ENCODE peak calls at places on chromosomes 11 and 22, in seven cellular contexts. A, S, P, T, E, K and C are unnamed samples.
A peak's percentile ranks its signal among the peaks of the same experiment; 100 is the strongest.

GRCh38 chr11:35968386-35969088 is 24.7 kb downstream of the LDLRAD3 start:
- DNase-seq in P (no peak), T (no peak), A (no peak), K (no peak), E (no peak), S (no peak), C (no peak)

GRCh38 chr11:2888266-2888968 is 2.8 kb upstream of the CDKN1C start:
- DNase-seq in S (peak; percentile 85), P (peak; percentile 91), T (peak; percentile 92), E (peak; percentile 94), A (peak; percentile 93), K (peak; percentile 97), C (peak; percentile 97)

GRCh38 chr11:86209806-86210657 is 34.5 kb upstream of the EED start:
- DNase-seq in P (no peak), K (no peak), T (no peak), S (no peak), A (no peak), E (no peak), C (no peak)

GRCh38 chr11:2093575-2094353 is 45.4 kb downstream of the IGF2 start:
- DNase-seq in T (peak; percentile 87), S (no peak), P (peak; percentile 36), A (no peak), E (peak; percentile 46), K (no peak), C (no peak)

GRCh38 chr11:96149743-96150555 is 193.0 kb downstream of the MAML2 start:
- DNase-seq in S (peak; percentile 67), A (no peak), P (no peak), T (no peak), K (no peak), E (no peak), C (no peak)

GRCh38 chr11:6932150-6932549 is 5.9 kb downstream of the ZNF215 start:
- DNase-seq in A (no peak), T (no peak), P (no peak), K (no peak), E (no peak), S (no peak), C (no peak)

GRCh38 chr11:76604652-76605241 is 65.8 kb downstream of the LRRC32 start:
- DNase-seq in T (peak; percentile 85), A (no peak), K (peak; percentile 89), E (peak; percentile 72), P (peak; percentile 93), S (no peak), C (no peak)

GRCh38 chr11:1888347-1888753 is 3.3 kb downstream of the PRR33 start:
- DNase-seq in P (peak; percentile 23), S (no peak), T (peak; percentile 24), K (no peak), A (no peak), E (no peak), C (no peak)

GRCh38 chr11:14300661-14301304 is 58.2 kb downstream of the RRAS2 start:
- DNase-seq in E (peak; percentile 64), S (peak; percentile 75), P (peak; percentile 61), K (no peak), A (peak; percentile 57), T (peak; percentile 32), C (peak; percentile 39)

GRCh38 chr11:11400635-11401232 is 47.7 kb upstream of the CSNK2A3 start:
- DNase-seq in E (no peak), P (no peak), K (no peak), T (no peak), S (peak; percentile 33), A (no peak), C (no peak)

GRCh38 chr11:64848779-64849599 is 4.5 kb upstream of the CDC42BPG start:
- DNase-seq in K (no peak), S (no peak), A (peak; percentile 76), T (no peak), P (no peak), E (peak; percentile 88), C (no peak)

GRCh38 chr22:40620464-40621046 is 16.0 kb downstream of the MRTFA start:
- DNase-seq in S (peak; percentile 29), P (no peak), E (no peak), A (no peak), T (no peak), K (no peak), C (peak; percentile 49)

GRCh38 chr11:83566948-83567347 is 280.8 kb upstream of the CCDC90B start:
- DNase-seq in P (no peak), K (no peak), E (no peak), S (no peak), A (no peak), T (no peak), C (no peak)

GRCh38 chr11:27977031-27977430 is 130.9 kb downstream of the KIF18A start:
- DNase-seq in P (no peak), A (no peak), S (peak; percentile 10), K (no peak), E (no peak), T (no peak), C (peak; percentile 9)

GRCh38 chr11:130675456-130675855 is 227.0 kb downstream of the ADAMTS15 start:
- DNase-seq in S (no peak), A (no peak), K (no peak), T (peak; percentile 93), E (peak; percentile 60), P (peak; percentile 25), C (no peak)

GRCh38 chr11:125128450-125128849 is 17.0 kb upstream of the TMEM218 start:
- DNase-seq in P (no peak), S (no peak), A (no peak), K (no peak), E (no peak), T (no peak), C (no peak)

DNA sequence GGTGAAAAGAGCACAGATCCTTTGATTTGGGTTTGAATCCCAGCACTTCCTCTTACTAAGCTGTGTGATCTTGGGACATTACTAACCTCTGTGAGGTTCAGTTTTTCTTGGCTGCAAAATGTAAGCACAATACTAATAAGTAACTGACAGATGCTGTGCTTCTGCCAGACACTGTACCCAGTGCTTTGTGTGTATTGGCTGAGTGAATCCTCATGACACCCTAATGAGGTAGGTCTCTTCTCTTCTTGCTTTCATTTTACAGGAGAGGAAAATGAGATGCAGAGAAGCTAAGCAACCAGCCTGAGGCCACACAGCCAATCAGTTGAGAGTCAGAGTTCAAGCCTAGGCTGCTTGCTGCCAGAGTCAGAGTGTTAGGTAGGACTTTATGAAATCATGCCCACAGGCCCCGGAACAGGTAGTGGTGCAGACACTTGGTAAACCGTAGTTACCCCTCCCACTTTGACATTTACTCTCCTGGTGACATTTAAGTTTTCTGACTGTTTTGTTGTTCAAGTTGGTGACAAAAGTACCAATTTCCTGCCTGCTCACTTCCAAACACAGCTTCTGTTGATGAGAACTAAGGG is 21.2 kb downstream of the PTPRJ start:
- DNase-seq in P (no peak), S (peak; percentile 84), K (no peak), E (peak; percentile 24), A (no peak), T (no peak), C (no peak)
- TF ChIP-seq POLR2A in P (no peak), S (no peak), K (no peak), E (no peak), A (no peak), T (no peak), C (no peak)

DNA sequence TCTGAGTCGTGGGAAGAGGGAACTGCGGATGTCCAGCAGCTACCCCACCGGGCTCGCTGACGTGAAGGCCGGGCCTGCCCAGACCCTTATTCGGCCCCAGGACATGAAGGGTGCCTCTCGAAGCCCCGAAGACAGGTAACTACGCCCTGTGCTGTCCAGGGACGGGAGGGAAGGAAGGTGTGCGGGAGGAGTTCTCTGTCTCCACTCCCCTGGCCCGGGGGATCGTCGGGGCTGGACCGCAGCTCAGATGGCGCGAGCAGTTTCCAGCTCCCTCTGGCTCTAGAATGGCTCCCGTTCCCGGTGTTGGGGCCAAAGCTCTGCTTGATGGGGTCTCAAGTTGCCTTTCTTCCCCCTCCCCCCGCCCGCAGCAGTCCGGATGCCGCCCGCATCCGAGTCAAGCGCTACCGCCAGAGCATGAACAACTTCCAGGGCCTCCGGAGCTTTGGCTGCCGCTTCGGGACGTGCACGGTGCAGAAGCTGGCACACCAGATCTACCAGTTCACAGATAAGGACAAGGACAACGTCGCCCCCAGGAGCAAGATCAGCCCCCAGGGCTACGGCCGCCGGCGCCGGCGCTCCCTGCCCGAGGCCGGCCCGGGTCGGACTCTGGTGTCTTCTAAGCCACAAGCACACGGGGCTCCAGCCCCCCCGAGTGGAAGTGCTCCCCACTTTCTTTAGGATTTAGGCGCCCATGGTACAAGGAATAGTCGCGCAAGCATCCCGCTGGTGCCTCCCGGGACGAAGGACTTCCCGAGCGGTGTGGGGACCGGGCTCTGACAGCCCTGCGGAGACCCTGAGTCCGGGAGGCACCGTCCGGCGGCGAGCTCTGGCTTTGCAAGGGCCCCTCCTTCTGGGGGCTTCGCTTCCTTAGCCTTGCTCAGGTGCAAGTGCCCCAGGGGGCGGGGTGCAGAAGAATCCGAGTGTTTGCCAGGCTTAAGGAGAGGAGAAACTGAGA is 1.4 kb downstream of the ADM start:
- DNase-seq in S (peak; percentile 38), A (no peak), E (no peak), K (no peak), P (no peak), T (no peak), C (no peak)
- TF ChIP-seq POLR2A in S (no peak), A (no peak), E (no peak), K (no peak), P (no peak), T (no peak), C (no peak)

DNA sequence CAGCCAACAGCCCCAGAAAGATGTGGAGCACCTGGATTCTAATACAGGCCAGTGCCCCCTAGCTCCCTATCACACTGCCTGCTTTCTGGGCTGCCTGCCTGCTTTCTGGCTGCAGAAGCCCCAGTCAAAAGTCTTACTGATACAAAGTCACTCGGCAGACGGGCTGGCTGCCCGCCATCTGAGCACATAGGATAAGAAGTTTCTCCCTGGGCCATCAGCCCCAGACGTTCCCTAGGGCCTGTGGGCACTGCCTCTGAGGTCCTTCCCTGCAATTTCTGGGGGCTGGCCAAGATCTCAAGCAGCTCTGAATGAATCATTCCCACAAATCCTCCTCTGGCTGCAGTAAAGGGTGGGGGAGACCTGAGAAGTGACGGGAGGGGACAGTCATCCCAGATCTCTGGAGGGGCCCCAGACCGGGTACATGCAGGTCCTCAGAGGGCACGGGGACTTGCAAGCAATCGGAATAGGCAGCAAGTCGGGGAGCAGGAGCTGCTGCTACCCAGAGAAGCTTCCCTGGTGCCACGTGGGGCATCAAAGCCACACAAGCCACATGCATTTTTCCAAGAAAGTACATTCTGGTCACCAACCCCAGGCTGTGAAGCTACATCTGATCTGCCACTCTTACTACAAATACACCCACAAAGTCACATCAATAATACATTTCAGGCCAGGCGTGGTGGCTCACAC is 4.7 kb downstream of the TPST2 start:
- DNase-seq in A (peak; percentile 69), T (peak; percentile 89), P (peak; percentile 86), E (peak; percentile 31), S (peak; percentile 22), K (no peak), C (peak; percentile 62)
- TF ChIP-seq POLR2A in A (no peak), T (no peak), P (no peak), E (no peak), S (no peak), K (no peak), C (no peak)

GRCh38 chr11:72038491-72038890 is 39.8 kb downstream of the IL18BP start:
- DNase-seq in A (peak; percentile 47), E (peak; percentile 40), S (no peak), P (peak; percentile 79), T (peak; percentile 60), K (no peak), C (no peak)
- TF ChIP-seq POLR2A in A (no peak), E (no peak), S (no peak), P (no peak), T (peak; percentile 70), K (peak; percentile 37), C (no peak)

GRCh38 chr22:30289126-30289979 is at the start of gene CASTOR1:
- DNase-seq in S (peak; percentile 96), E (peak; percentile 99), K (peak; percentile 100), P (peak; percentile 99), T (peak; percentile 99), A (peak; percentile 99), C (peak; percentile 87)
- TF ChIP-seq POLR2A in S (peak; percentile 36), E (peak; percentile 85), K (peak; percentile 65), P (peak; percentile 57), T (peak; percentile 87), A (peak; percentile 91), C (no peak)